ENCODE peak calls at places on chromosome 20, in five cellular contexts. Q, K, E, D and Z are unnamed samples.

GRCh38 chr20:58714340-58714922 is 21.8 kb downstream of the NPEPL1 start:
- DNase-seq in Q (no peak), E (peak; percentile 5), D (no peak), K (no peak), Z (peak; percentile 34)

GRCh38 chr20:58228484-58229197 is at the start of gene ANKRD60:
- DNase-seq in E (no peak), Q (peak; percentile 13), D (no peak), K (no peak), Z (no peak)

GRCh38 chr20:63023071-63023835 is 16.5 kb upstream of the BHLHE23 start:
- DNase-seq in D (no peak), K (no peak), Q (no peak), E (no peak), Z (no peak)

GRCh38 chr20:11979306-11980128 is 61.8 kb downstream of the BTBD3 start:
- DNase-seq in K (no peak), E (no peak), D (no peak), Q (no peak), Z (no peak)

GRCh38 chr20:6583134-6583738 is 184.2 kb upstream of the BMP2 start:
- DNase-seq in Q (peak; percentile 52), K (peak; percentile 49), E (peak; percentile 69), D (peak; percentile 52), Z (peak; percentile 32)

GRCh38 chr20:46195264-46196038 is 77.3 kb downstream of the CD40 start:
- DNase-seq in K (no peak), D (no peak), E (no peak), Q (no peak), Z (no peak)

GRCh38 chr20:16701296-16701695 is 28.5 kb upstream of the SNRPB2 start:
- DNase-seq in D (no peak), E (peak; percentile 6), K (peak; percentile 30), Q (peak; percentile 2), Z (no peak)

GRCh38 chr20:49572857-49573256 is 4.9 kb upstream of the PTGIS start:
- DNase-seq in D (no peak), K (no peak), E (no peak), Q (no peak), Z (no peak)

GRCh38 chr20:2295886-2296544 is at the start of gene TGM3:
- DNase-seq in D (no peak), E (no peak), K (no peak), Q (no peak), Z (no peak)

GRCh38 chr20:62822788-62823651 is 6.2 kb downstream of the COL9A3 start:
- DNase-seq in Q (no peak), K (peak; percentile 74), E (peak; percentile 66), D (peak; percentile 64), Z (no peak)

GRCh38 chr20:46226602-46227001 is 81.7 kb downstream of the CDH22 start:
- DNase-seq in D (no peak), K (no peak), Q (no peak), E (no peak), Z (no peak)

GRCh38 chr20:63641146-63641791 is 12.0 kb downstream of the STMN3 start:
- DNase-seq in K (no peak), D (no peak), Q (no peak), E (no peak), Z (peak; percentile 70)

GRCh38 chr20:18322551-18322950 is 34.2 kb downstream of the ZNF133 start:
- DNase-seq in Q (no peak), E (no peak), K (no peak), D (no peak), Z (no peak)

GRCh38 chr20:46099491-46100287 is 9.9 kb upstream of the NCOA5 start:
- DNase-seq in E (peak; percentile 30), D (peak; percentile 34), Q (no peak), K (no peak), Z (peak; percentile 63)

GRCh38 chr20:25991756-25992130 is 295.1 kb upstream of the ZNF337 start:
- DNase-seq in K (no peak), D (no peak), Q (no peak), E (no peak), Z (no peak)

GRCh38 chr20:25992146-25992545 is 295.5 kb upstream of the ZNF337 start:
- DNase-seq in D (no peak), K (no peak), Q (no peak), E (no peak), Z (no peak)

GRCh38 chr20:25987073-25987927 is 290.6 kb upstream of the ZNF337 start:
- DNase-seq in Q (peak; percentile 12), D (peak; percentile 48), E (peak; percentile 60), K (no peak), Z (peak; percentile 45)

GRCh38 chr20:25989196-25989595 is 292.5 kb upstream of the ZNF337 start:
- DNase-seq in D (no peak), K (no peak), Q (no peak), E (no peak), Z (no peak)

GRCh38 chr20:25991051-25991755 is 294.6 kb upstream of the ZNF337 start:
- DNase-seq in E (no peak), K (no peak), D (no peak), Q (no peak), Z (no peak)
- H3K4me3 ChIP-seq in E (no peak overlapping the region), K (no peak overlapping the region), D (no peak overlapping the region), Q (no peak overlapping the region), Z (no peak overlapping the region)

GRCh38 chr20:38729767-38730166 is 5.5 kb downstream of the SLC32A1 start:
- DNase-seq in E (no peak), Q (no peak), D (no peak), K (no peak), Z (no peak)

GRCh38 chr20:38730167-38730988 is 6.1 kb downstream of the SLC32A1 start:
- DNase-seq in Q (no peak), D (no peak), K (no peak), E (no peak), Z (no peak)

GRCh38 chr20:38731738-38732113 is 7.4 kb downstream of the SLC32A1 start:
- DNase-seq in E (no peak), K (no peak), Q (no peak), D (no peak), Z (no peak)

GRCh38 chr20:38732981-38733380 is 8.7 kb downstream of the SLC32A1 start:
- DNase-seq in Q (no peak), E (no peak), D (no peak), K (no peak), Z (no peak)

GRCh38 chr20:38730989-38731737 is 6.9 kb downstream of the SLC32A1 start:
- DNase-seq in K (peak; percentile 70), Q (peak; percentile 34), D (peak; percentile 76), E (peak; percentile 70), Z (peak; percentile 69)
- H3K4me3 ChIP-seq in K (peak overlapping the region; percentile 24), Q (no peak overlapping the region), D (peak overlapping the region; percentile 0), E (no peak overlapping the region), Z (no peak overlapping the region)

GRCh38 chr20:44887466-44887865 is 2.0 kb downstream of the YWHAB start:
- DNase-seq in D (no peak), E (no peak), K (no peak), Q (no peak), Z (no peak)
- H3K4me3 ChIP-seq in D (no peak overlapping the region), E (no peak overlapping the region), K (peak overlapping the region; percentile 98), Q (peak overlapping the region; percentile 85), Z (no peak overlapping the region)

GRCh38 chr20:50819344-50819743 is 24.5 kb downstream of the BCAS4 start:
- DNase-seq in E (no peak), K (no peak), Q (no peak), D (no peak), Z (no peak)

GRCh38 chr20:50814438-50815161 is 19.7 kb downstream of the BCAS4 start:
- DNase-seq in K (no peak), D (no peak), E (no peak), Q (no peak), Z (no peak)

GRCh38 chr20:50820515-50821256 is 25.8 kb downstream of the BCAS4 start:
- DNase-seq in K (no peak), D (no peak), Q (no peak), E (peak; percentile 12), Z (no peak)

GRCh38 chr20:50815162-50815989 is 20.5 kb downstream of the BCAS4 start:
- DNase-seq in E (no peak), D (no peak), Q (peak; percentile 48), K (no peak), Z (no peak)

GRCh38 chr20:50817776-50818172 is 22.9 kb downstream of the BCAS4 start:
- DNase-seq in K (no peak), Q (no peak), D (no peak), E (no peak), Z (no peak)
- H3K4me3 ChIP-seq in K (no peak overlapping the region), Q (no peak overlapping the region), D (no peak overlapping the region), E (no peak overlapping the region), Z (no peak overlapping the region)

GRCh38 chr20:53916173-53916512 is 154.3 kb downstream of the BCAS1 start:
- DNase-seq in D (no peak), E (no peak), Q (no peak), K (no peak), Z (no peak)

GRCh38 chr20:53915459-53916172 is 154.8 kb downstream of the BCAS1 start:
- DNase-seq in D (peak; percentile 96), Q (peak; percentile 90), E (peak; percentile 97), K (peak; percentile 97), Z (peak; percentile 99)

GRCh38 chr20:53914861-53915458 is 155.4 kb downstream of the BCAS1 start:
- DNase-seq in E (no peak), D (no peak), Q (no peak), K (no peak), Z (no peak)

GRCh38 chr20:53911301-53911700 is 159.1 kb downstream of the BCAS1 start:
- DNase-seq in Q (no peak), D (no peak), E (no peak), K (no peak), Z (peak; percentile 15)

DNA sequence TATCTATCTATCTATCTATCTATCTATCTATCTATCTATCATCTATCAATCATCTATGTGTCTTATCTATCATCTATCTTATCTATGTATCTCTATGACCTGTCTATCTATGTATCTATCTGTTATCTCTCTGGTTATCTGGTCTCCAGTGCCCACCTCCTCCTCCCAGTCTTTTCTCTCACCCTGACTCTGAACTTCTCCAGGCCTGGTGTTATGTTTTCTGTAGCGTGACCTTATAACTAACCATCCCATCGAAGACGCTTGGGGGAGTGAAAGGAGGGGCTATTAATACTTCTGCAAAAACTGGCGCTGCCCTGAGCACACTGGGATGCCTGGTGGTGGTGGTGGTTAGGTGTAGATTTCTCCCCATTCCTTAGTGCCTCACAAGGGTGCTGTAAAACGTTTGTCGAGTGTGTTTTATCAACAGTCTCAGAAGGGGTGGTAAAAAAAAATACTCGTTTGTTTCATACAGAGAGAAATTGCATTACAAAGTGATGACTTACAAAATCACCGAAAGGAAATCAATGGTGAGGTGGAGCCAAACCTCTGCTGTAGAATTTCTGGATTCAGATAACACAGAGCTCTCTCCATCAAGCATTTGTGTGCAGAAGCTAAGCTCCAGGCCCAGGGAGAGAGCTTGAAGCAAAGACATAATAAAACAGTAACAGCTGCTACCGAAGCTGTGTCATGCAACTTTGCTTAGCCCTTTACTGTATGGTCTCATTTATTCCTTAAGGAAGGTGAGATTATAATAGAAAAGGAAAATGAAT is 156.1 kb downstream of the BCAS1 start:
- DNase-seq in E (peak; percentile 18), D (no peak), Q (peak; percentile 75), K (no peak), Z (no peak)
- H3K4me3 ChIP-seq in E (no peak overlapping the region), D (no peak overlapping the region), Q (no peak overlapping the region), K (no peak overlapping the region), Z (no peak overlapping the region)